ENCODE peak calls at places on chromosomes 11 and 22, in six cellular contexts. One of them, this sample, is unnamed.

GRCh38 chr11:13338437-13339069 is 61.0 kb downstream of the BMAL1 start:
- DNase-seq in CD4-positive, alpha-beta T cell: no peak
- DNase-seq in T-helper 2 cell: peak
- DNase-seq in HAP-1: no peak
- DNase-seq in A172: peak
- DNase-seq in T47D: no peak
- DNase-seq in this sample: no peak

GRCh38 chr11:123650901-123651300 is 3.5 kb downstream of the SCN3B start:
- DNase-seq in CD4-positive, alpha-beta T cell: no peak
- DNase-seq in T-helper 2 cell: no peak
- DNase-seq in HAP-1: no peak
- DNase-seq in A172: no peak
- DNase-seq in T47D: no peak
- DNase-seq in this sample: no peak

GRCh38 chr11:83241291-83241946 is 44.7 kb downstream of the CCDC90B start:
- DNase-seq in CD4-positive, alpha-beta T cell: no peak
- DNase-seq in T-helper 2 cell: no peak
- DNase-seq in HAP-1: peak
- DNase-seq in A172: peak
- DNase-seq in T47D: peak
- DNase-seq in this sample: no peak

GRCh38 chr11:8867035-8867434 is 44.0 kb upstream of the AKIP1 start:
- DNase-seq in CD4-positive, alpha-beta T cell: no peak
- DNase-seq in T-helper 2 cell: no peak
- DNase-seq in HAP-1: peak
- DNase-seq in A172: peak
- DNase-seq in T47D: no peak
- DNase-seq in this sample: no peak

GRCh38 chr11:32494629-32495028 is 59.3 kb upstream of the WT1 start:
- DNase-seq in CD4-positive, alpha-beta T cell: no peak
- DNase-seq in T-helper 2 cell: no peak
- DNase-seq in HAP-1: no peak
- DNase-seq in A172: no peak
- DNase-seq in T47D: no peak
- DNase-seq in this sample: no peak

GRCh38 chr22:33922268-33922667 is 2.0 kb upstream of the LARGE1 start:
- DNase-seq in CD4-positive, alpha-beta T cell: peak
- DNase-seq in T-helper 2 cell: peak
- DNase-seq in HAP-1: peak
- DNase-seq in A172: no peak
- DNase-seq in T47D: peak
- DNase-seq in this sample: no peak

GRCh38 chr11:134266841-134267251 is 9.3 kb upstream of the GLB1L3 start:
- DNase-seq in CD4-positive, alpha-beta T cell: no peak
- DNase-seq in T-helper 2 cell: no peak
- DNase-seq in HAP-1: no peak
- DNase-seq in A172: peak
- DNase-seq in T47D: peak
- DNase-seq in this sample: no peak

GRCh38 chr11:11659567-11660341 is 37.9 kb upstream of the GALNT18 start:
- DNase-seq in CD4-positive, alpha-beta T cell: no peak
- DNase-seq in T-helper 2 cell: no peak
- DNase-seq in HAP-1: no peak
- DNase-seq in A172: no peak
- DNase-seq in T47D: peak
- DNase-seq in this sample: no peak

GRCh38 chr11:31106326-31106725 is 263.2 kb downstream of the DCDC1 start:
- DNase-seq in CD4-positive, alpha-beta T cell: no peak
- DNase-seq in T-helper 2 cell: no peak
- DNase-seq in HAP-1: no peak
- DNase-seq in A172: no peak
- DNase-seq in T47D: no peak
- DNase-seq in this sample: no peak

GRCh38 chr11:134615041-134615615 is 203.1 kb upstream of the B3GAT1 start:
- DNase-seq in CD4-positive, alpha-beta T cell: no peak
- DNase-seq in T-helper 2 cell: no peak
- DNase-seq in HAP-1: no peak
- DNase-seq in A172: no peak
- DNase-seq in T47D: no peak
- DNase-seq in this sample: no peak

GRCh38 chr11:11293798-11294611 is 59.0 kb downstream of the CSNK2A3 start:
- DNase-seq in CD4-positive, alpha-beta T cell: no peak
- DNase-seq in T-helper 2 cell: no peak
- DNase-seq in HAP-1: no peak
- DNase-seq in A172: no peak
- DNase-seq in T47D: no peak
- DNase-seq in this sample: no peak

GRCh38 chr11:61392991-61393595 is 706 bp downstream of the TMEM216 start:
- DNase-seq in CD4-positive, alpha-beta T cell: peak
- DNase-seq in T-helper 2 cell: no peak
- DNase-seq in HAP-1: peak
- DNase-seq in A172: no peak
- DNase-seq in T47D: peak
- DNase-seq in this sample: no peak

GRCh38 chr11:10922944-10923343 is 65.1 kb upstream of the ZBED5 start:
- DNase-seq in CD4-positive, alpha-beta T cell: no peak
- DNase-seq in T-helper 2 cell: no peak
- DNase-seq in HAP-1: no peak
- DNase-seq in A172: no peak
- DNase-seq in T47D: no peak
- DNase-seq in this sample: no peak

GRCh38 chr11:2507945-2508749 is 63.3 kb downstream of the KCNQ1 start:
- DNase-seq in CD4-positive, alpha-beta T cell: no peak
- DNase-seq in T-helper 2 cell: no peak
- DNase-seq in HAP-1: no peak
- DNase-seq in A172: no peak
- DNase-seq in T47D: no peak
- DNase-seq in this sample: no peak

GRCh38 chr22:40263191-40263590 is 83.1 kb upstream of the ADSL start:
- DNase-seq in CD4-positive, alpha-beta T cell: no peak
- DNase-seq in T-helper 2 cell: peak
- DNase-seq in HAP-1: no peak
- DNase-seq in A172: peak
- DNase-seq in T47D: no peak
- DNase-seq in this sample: peak

GRCh38 chr11:122709042-122709760 is 53.7 kb downstream of the UBASH3B start:
- DNase-seq in CD4-positive, alpha-beta T cell: no peak
- DNase-seq in T-helper 2 cell: no peak
- DNase-seq in HAP-1: no peak
- DNase-seq in A172: peak
- DNase-seq in T47D: no peak
- DNase-seq in this sample: no peak

GRCh38 chr22:17774928-17775675 is 833 bp upstream of the BID start:
- DNase-seq in CD4-positive, alpha-beta T cell: no peak
- DNase-seq in T-helper 2 cell: no peak
- DNase-seq in HAP-1: no peak
- DNase-seq in A172: no peak
- DNase-seq in T47D: no peak
- DNase-seq in this sample: no peak

GRCh38 chr11:75013051-75013450 is 24.3 kb downstream of the NEU3 start:
- DNase-seq in CD4-positive, alpha-beta T cell: no peak
- DNase-seq in T-helper 2 cell: no peak
- DNase-seq in HAP-1: no peak
- DNase-seq in A172: no peak
- DNase-seq in T47D: no peak
- DNase-seq in this sample: no peak

GRCh38 chr11:93567406-93567819 is 24.2 kb upstream of the SMCO4 start:
- DNase-seq in CD4-positive, alpha-beta T cell: no peak
- DNase-seq in T-helper 2 cell: no peak
- DNase-seq in HAP-1: no peak
- DNase-seq in A172: peak
- DNase-seq in T47D: peak
- DNase-seq in this sample: no peak

GRCh38 chr11:119696378-119697157 is 32.4 kb downstream of the NECTIN1 start:
- DNase-seq in CD4-positive, alpha-beta T cell: no peak
- DNase-seq in T-helper 2 cell: no peak
- DNase-seq in HAP-1: no peak
- DNase-seq in A172: no peak
- DNase-seq in T47D: peak
- DNase-seq in this sample: no peak

GRCh38 chr11:49208006-49208721 is at the start of gene FOLH1:
- DNase-seq in CD4-positive, alpha-beta T cell: no peak
- DNase-seq in T-helper 2 cell: peak
- DNase-seq in HAP-1: peak
- DNase-seq in A172: no peak
- DNase-seq in T47D: peak
- DNase-seq in this sample: no peak

GRCh38 chr11:79311461-79311860 is 129.4 kb downstream of the TENM4 start:
- DNase-seq in CD4-positive, alpha-beta T cell: no peak
- DNase-seq in T-helper 2 cell: no peak
- DNase-seq in HAP-1: no peak
- DNase-seq in A172: no peak
- DNase-seq in T47D: no peak
- DNase-seq in this sample: no peak

GRCh38 chr11:113806403-113806802 is 26.8 kb downstream of the CLDN25 start:
- DNase-seq in CD4-positive, alpha-beta T cell: no peak
- DNase-seq in T-helper 2 cell: peak
- DNase-seq in HAP-1: peak
- DNase-seq in A172: peak
- DNase-seq in T47D: peak
- DNase-seq in this sample: no peak

GRCh38 chr11:3173795-3174194 is 8.7 kb upstream of the OSBPL5 start:
- DNase-seq in CD4-positive, alpha-beta T cell: no peak
- DNase-seq in T-helper 2 cell: no peak
- DNase-seq in HAP-1: no peak
- DNase-seq in A172: no peak
- DNase-seq in T47D: no peak
- DNase-seq in this sample: no peak

GRCh38 chr11:61369372-61370348 is 7.5 kb downstream of the TMEM138 start:
- DNase-seq in CD4-positive, alpha-beta T cell: no peak
- DNase-seq in T-helper 2 cell: no peak
- DNase-seq in HAP-1: no peak
- DNase-seq in A172: no peak
- DNase-seq in T47D: no peak
- DNase-seq in this sample: no peak

GRCh38 chr22:23780146-23780748 is 6.5 kb upstream of the SMARCB1 start:
- DNase-seq in CD4-positive, alpha-beta T cell: no peak
- DNase-seq in T-helper 2 cell: no peak
- DNase-seq in HAP-1: no peak
- DNase-seq in A172: no peak
- DNase-seq in T47D: no peak
- DNase-seq in this sample: no peak

GRCh38 chr11:119533931-119534694 is 111.1 kb upstream of the THY1 start:
- DNase-seq in CD4-positive, alpha-beta T cell: peak
- DNase-seq in T-helper 2 cell: peak
- DNase-seq in HAP-1: peak
- DNase-seq in A172: peak
- DNase-seq in T47D: peak
- DNase-seq in this sample: no peak

GRCh38 chr22:37279469-37279868 is 2.8 kb upstream of the CYTH4 start:
- DNase-seq in CD4-positive, alpha-beta T cell: no peak
- DNase-seq in T-helper 2 cell: no peak
- DNase-seq in HAP-1: no peak
- DNase-seq in A172: no peak
- DNase-seq in T47D: no peak
- DNase-seq in this sample: no peak

GRCh38 chr11:4068962-4069361 is 25.6 kb upstream of the RRM1 start:
- DNase-seq in CD4-positive, alpha-beta T cell: no peak
- DNase-seq in T-helper 2 cell: no peak
- DNase-seq in HAP-1: no peak
- DNase-seq in A172: no peak
- DNase-seq in T47D: no peak
- DNase-seq in this sample: no peak

GRCh38 chr11:115222218-115222862 is 281.9 kb downstream of the CADM1 start:
- DNase-seq in CD4-positive, alpha-beta T cell: no peak
- DNase-seq in T-helper 2 cell: peak
- DNase-seq in HAP-1: no peak
- DNase-seq in A172: peak
- DNase-seq in T47D: no peak
- DNase-seq in this sample: peak

This sample was measured in T-helper 22 cell.